ENCODE peak calls at places on chromosomes 3 and 15, in four cellular contexts. One of them, this sample, is unnamed.

GRCh38 chr15:42079401-42079908 is 14.9 kb downstream of the PLA2G4D start:
- DNase-seq in neural crest cell: no peak
- DNase-seq in A172: no peak
- DNase-seq in lower lobe of right lung: no peak
- DNase-seq in this sample: no peak

GRCh38 chr3:60919296-60919695 is 332.0 kb downstream of the FHIT start:
- DNase-seq in neural crest cell: no peak
- DNase-seq in A172: no peak
- DNase-seq in lower lobe of right lung: no peak
- DNase-seq in this sample: no peak

GRCh38 chr3:55860040-55860439 is 372.9 kb upstream of the WNT5A start:
- DNase-seq in lower lobe of right lung: no peak
- DNase-seq in A172: no peak
- DNase-seq in neural crest cell: no peak
- DNase-seq in this sample: no peak

GRCh38 chr3:177107840-177108239 is 89.4 kb downstream of the TBL1XR1 start:
- DNase-seq in lower lobe of right lung: no peak
- DNase-seq in neural crest cell: no peak
- DNase-seq in A172: no peak
- DNase-seq in this sample: no peak

GRCh38 chr3:133570139-133570936 is 3.1 kb upstream of the CDV3 start:
- DNase-seq in A172: peak; percentile 87
- DNase-seq in neural crest cell: no peak
- DNase-seq in lower lobe of right lung: no peak
- DNase-seq in this sample: no peak

GRCh38 chr15:72285927-72286516 is 13.7 kb upstream of the PARP6 start:
- DNase-seq in lower lobe of right lung: peak; percentile 70
- DNase-seq in neural crest cell: no peak
- DNase-seq in A172: peak; percentile 29
- DNase-seq in this sample: no peak

GRCh38 chr15:45457215-45457614 is 65.3 kb downstream of the SLC30A4 start:
- DNase-seq in neural crest cell: no peak
- DNase-seq in A172: peak; percentile 14
- DNase-seq in lower lobe of right lung: no peak
- DNase-seq in this sample: no peak

GRCh38 chr15:84629033-84629432 is 25.1 kb downstream of the WDR73 start:
- DNase-seq in A172: no peak
- DNase-seq in lower lobe of right lung: no peak
- DNase-seq in neural crest cell: no peak
- DNase-seq in this sample: no peak

GRCh38 chr3:20648294-20648693 is 462.3 kb upstream of the SGO1 start:
- DNase-seq in neural crest cell: no peak
- DNase-seq in lower lobe of right lung: no peak
- DNase-seq in A172: peak; percentile 94
- DNase-seq in this sample: no peak

GRCh38 chr3:160941885-160942494 is 163.2 kb downstream of the B3GALNT1 start:
- DNase-seq in lower lobe of right lung: no peak
- DNase-seq in A172: peak; percentile 71
- DNase-seq in neural crest cell: peak; percentile 77
- DNase-seq in this sample: peak; percentile 62

GRCh38 chr3:160668454-160668853 is 8.5 kb upstream of the ARL14 start:
- DNase-seq in neural crest cell: no peak
- DNase-seq in lower lobe of right lung: no peak
- DNase-seq in A172: no peak
- DNase-seq in this sample: no peak

GRCh38 chr15:73357999-73358665 is 10.6 kb downstream of the HCN4 start:
- DNase-seq in A172: no peak
- DNase-seq in neural crest cell: no peak
- DNase-seq in lower lobe of right lung: no peak
- DNase-seq in this sample: no peak

GRCh38 chr3:115217678-115218451 is 70.8 kb upstream of the ZBTB20 start:
- DNase-seq in lower lobe of right lung: no peak
- DNase-seq in A172: peak; percentile 87
- DNase-seq in neural crest cell: peak; percentile 55
- DNase-seq in this sample: no peak

GRCh38 chr15:68328485-68328884 is 50.9 kb downstream of the FEM1B start:
- DNase-seq in neural crest cell: no peak
- DNase-seq in lower lobe of right lung: no peak
- DNase-seq in A172: peak; percentile 35
- DNase-seq in this sample: no peak